ENCODE peak calls at places on chromosomes 12 and 14, in eight cellular contexts. O is stomach, F is suprapubic skin, X is uterus, T is ovary, E is heart left ventricle, P is tibial nerve, V is sigmoid colon. H is an unnamed sample.
A peak's percentile ranks its signal among the peaks of the same experiment; 100 is the strongest.

GRCh38 chr12:53078425-53079225 is 565 bp downstream of the SPRYD3 start:
- DNase-seq in O (peak; percentile 49), F (no peak), X (no peak), T (no peak), E (no peak), P (no peak), V (peak; percentile 53), H (no peak)

GRCh38 chr12:93279849-93280412 is 97.8 kb upstream of the NUDT4 start:
- DNase-seq in O (no peak), F (no peak), X (no peak), T (no peak), E (no peak), P (no peak), V (no peak), H (no peak)

GRCh38 chr12:27109339-27110023 is 27.1 kb upstream of the C12orf71 start:
- DNase-seq in O (no peak), F (no peak), X (no peak), T (no peak), E (no peak), P (peak; percentile 5), V (no peak), H (no peak)

GRCh38 chr14:80678436-80678835 is 263.1 kb downstream of the CEP128 start:
- DNase-seq in O (no peak), F (no peak), X (no peak), T (no peak), E (no peak), P (no peak), V (no peak), H (no peak)

GRCh38 chr14:96264850-96265249 is 8.8 kb downstream of the BDKRB1 start:
- DNase-seq in O (no peak), F (no peak), X (no peak), T (no peak), E (no peak), P (no peak), V (peak; percentile 45), H (no peak)

GRCh38 chr12:86256169-86256568 is at the start of gene MGAT4C:
- DNase-seq in O (no peak), F (no peak), X (no peak), T (no peak), E (no peak), P (no peak), V (no peak), H (no peak)

GRCh38 chr14:37669242-37669641 is 73.8 kb downstream of the TTC6 start:
- DNase-seq in O (no peak), F (no peak), X (no peak), T (no peak), E (no peak), P (no peak), V (no peak), H (no peak)

GRCh38 chr14:74881425-74882102 is at the start of gene DLST:
- DNase-seq in O (peak; percentile 87), F (peak; percentile 91), X (peak; percentile 80), T (peak; percentile 83), E (peak; percentile 91), P (peak; percentile 78), V (peak; percentile 93), H (peak; percentile 91)

GRCh38 chr12:68016136-68016535 is 26.9 kb downstream of the IFNG-AS1 start:
- DNase-seq in O (no peak), F (no peak), X (no peak), T (no peak), E (no peak), P (no peak), V (no peak), H (no peak)

GRCh38 chr12:68290126-68290525 is 36.7 kb upstream of the IL22 start:
- DNase-seq in O (no peak), F (no peak), X (no peak), T (no peak), E (no peak), P (no peak), V (no peak), H (no peak)

GRCh38 chr12:93127582-93128331 is 198.7 kb upstream of the EEA1 start:
- DNase-seq in O (peak; percentile 32), F (no peak), X (peak; percentile 37), T (peak; percentile 84), E (peak; percentile 82), P (peak; percentile 74), V (peak; percentile 91), H (peak; percentile 82)

GRCh38 chr12:67280572-67280971 is 11.4 kb downstream of the CAND1 start:
- DNase-seq in O (no peak), F (no peak), X (no peak), T (no peak), E (no peak), P (no peak), V (no peak), H (no peak)

GRCh38 chr14:54253195-54253947 is 143.4 kb upstream of the CDKN3 start:
- DNase-seq in O (no peak), F (no peak), X (no peak), T (no peak), E (no peak), P (no peak), V (no peak), H (no peak)

GRCh38 chr12:24172773-24173447 is 223.4 kb upstream of the SOX5 start:
- DNase-seq in O (no peak), F (no peak), X (no peak), T (no peak), E (no peak), P (no peak), V (no peak), H (no peak)
- H3K27ac ChIP-seq in O (no peak overlapping the region), F (no peak overlapping the region), X (no peak overlapping the region), T (no peak overlapping the region), E (no peak overlapping the region), P (no peak overlapping the region), V (no peak overlapping the region), H (no peak overlapping the region)

GRCh38 chr12:94712852-94713545 is 62.6 kb upstream of the TMCC3 start:
- DNase-seq in O (no peak), F (no peak), X (no peak), T (no peak), E (no peak), P (no peak), V (no peak), H (no peak)

GRCh38 chr12:94717112-94717511 is 66.8 kb upstream of the TMCC3 start:
- DNase-seq in O (no peak), F (no peak), X (no peak), T (no peak), E (no peak), P (no peak), V (no peak), H (no peak)

GRCh38 chr12:94717656-94718055 is 67.3 kb upstream of the TMCC3 start:
- DNase-seq in O (no peak), F (no peak), X (no peak), T (no peak), E (no peak), P (no peak), V (no peak), H (no peak)

GRCh38 chr12:94716339-94716738 is 66.0 kb upstream of the TMCC3 start:
- DNase-seq in O (no peak), F (no peak), X (no peak), T (no peak), E (no peak), P (no peak), V (no peak), H (no peak)

GRCh38 chr12:94714378-94714777 is 64.0 kb upstream of the TMCC3 start:
- DNase-seq in O (no peak), F (no peak), X (no peak), T (no peak), E (no peak), P (no peak), V (no peak), H (no peak)
- H3K36me3 ChIP-seq in O (no peaks in the 10 kb centered on the region), F (no peaks in the 10 kb centered on the region), X (no peaks in the 10 kb centered on the region), T (no peaks in the 10 kb centered on the region), E (no peaks in the 10 kb centered on the region), P (no peaks in the 10 kb centered on the region), V (no peaks in the 10 kb centered on the region), H (no peaks in the 10 kb centered on the region)

DNA sequence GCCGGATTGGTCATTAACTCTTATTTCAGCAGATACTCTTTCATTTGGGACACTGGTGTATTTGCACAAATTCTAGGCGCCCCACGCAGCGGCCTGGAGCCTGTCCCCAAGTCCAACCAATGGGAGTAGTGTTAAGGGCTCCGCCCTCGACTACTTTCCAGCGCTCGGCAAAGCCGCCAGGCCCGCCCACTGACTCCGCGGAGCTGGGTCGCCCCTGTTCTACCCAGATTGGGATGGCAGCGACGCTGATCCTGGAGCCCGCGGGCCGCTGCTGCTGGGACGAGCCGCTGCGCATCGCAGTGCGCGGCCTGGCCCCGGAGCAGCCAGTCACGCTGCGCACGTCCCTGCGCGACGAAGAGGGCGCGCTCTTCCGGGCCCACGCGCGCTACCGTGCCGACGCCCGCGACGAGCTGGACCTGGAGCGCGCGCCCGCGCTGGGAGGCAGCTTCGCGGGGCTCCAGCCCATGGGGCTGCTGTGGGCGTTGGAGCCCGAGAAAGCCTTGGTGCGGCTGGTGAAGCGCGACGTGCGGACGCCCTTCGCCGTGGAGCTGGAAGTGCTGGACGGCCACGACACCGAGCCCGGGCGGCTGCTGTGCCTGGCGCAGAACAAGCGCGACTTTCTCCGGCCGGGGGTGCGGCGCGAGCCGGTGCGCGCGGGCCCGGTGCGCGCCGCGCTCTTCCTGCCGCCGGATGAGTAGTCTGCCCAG is at the start of gene ACOT6:
- DNase-seq in O (peak; percentile 66), F (peak; percentile 83), X (peak; percentile 65), T (peak; percentile 71), E (peak; percentile 73), P (peak; percentile 55), V (peak; percentile 87), H (peak; percentile 94)
- TF ChIP-seq POLR2A in O (no peak), F (no peak), X (peak; percentile 48), T (peak; percentile 28), E (no peak), P (peak; percentile 9), V (no peak), H (peak; percentile 92)

GRCh38 chr12:6788972-6789905 is at the start of gene CD4:
- DNase-seq in O (no peak), F (no peak), X (no peak), T (no peak), E (peak; percentile 70), P (no peak), V (no peak), H (peak; percentile 74)

GRCh38 chr12:6783828-6784227 is 5.5 kb upstream of the CD4 start:
- DNase-seq in O (no peak), F (no peak), X (no peak), T (no peak), E (no peak), P (no peak), V (no peak), H (no peak)

GRCh38 chr12:6787309-6787708 is 2.0 kb upstream of the CD4 start:
- DNase-seq in O (no peak), F (no peak), X (no peak), T (no peak), E (no peak), P (no peak), V (no peak), H (no peak)

GRCh38 chr12:6784292-6784691 is 5.0 kb upstream of the CD4 start:
- DNase-seq in O (no peak), F (no peak), X (no peak), T (no peak), E (no peak), P (no peak), V (no peak), H (no peak)

DNA sequence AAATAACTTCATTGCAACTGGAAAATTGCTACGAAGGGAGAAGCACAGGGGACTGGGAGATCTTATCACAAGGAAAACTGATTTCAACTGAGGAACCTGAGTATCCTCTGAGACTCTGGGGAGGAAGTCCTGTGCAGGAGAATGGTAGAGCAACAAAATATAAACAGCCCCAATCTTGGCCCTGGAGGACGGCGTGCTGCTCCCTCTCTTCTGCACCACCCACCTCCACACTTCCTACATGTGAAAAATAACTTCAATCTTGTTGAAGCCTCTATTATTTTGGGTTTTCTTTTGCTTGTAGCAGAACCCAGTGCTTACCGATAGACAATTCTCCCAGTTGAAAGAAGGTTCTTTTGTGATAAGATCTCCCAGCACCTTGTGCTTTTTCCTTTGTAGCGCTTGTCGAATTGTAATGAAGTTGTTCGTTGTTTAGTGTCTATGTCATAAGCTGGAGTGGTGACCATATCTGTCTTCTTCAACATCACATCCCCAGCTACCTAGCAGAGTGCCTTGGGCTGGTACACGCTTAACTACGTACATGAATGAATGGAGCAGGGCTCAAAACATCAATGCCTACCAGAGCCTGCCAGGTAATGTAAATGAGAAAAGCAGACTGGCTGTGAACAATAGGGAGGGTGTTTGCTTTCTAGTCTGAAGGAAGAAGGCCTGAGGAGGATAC is 2.8 kb upstream of the CD4 start:
- DNase-seq in O (no peak), F (no peak), X (no peak), T (no peak), E (no peak), P (no peak), V (no peak), H (no peak)
- H3K27ac ChIP-seq in O (no peak overlapping the region), F (no peak overlapping the region), X (no peak overlapping the region), T (no peak overlapping the region), E (no peak overlapping the region), P (no peak overlapping the region), V (no peak overlapping the region), H (no peak overlapping the region)